ENCODE peak calls at places on chromosome 16, in four cellular contexts. P is A549, W is IMR-90, O is H1. C is an unnamed sample.

GRCh38 chr16:89602273-89602951 is 11.0 kb upstream of the DPEP1 start:
- DNase-seq in O (peak), P (peak), W (peak), C (peak)

GRCh38 chr16:23729503-23730424 is 16.7 kb upstream of the ERN2 start:
- DNase-seq in O (peak), W (peak), P (peak), C (peak)

GRCh38 chr16:1069154-1069553 is 3.4 kb upstream of the SSTR5 start:
- DNase-seq in P (no peak), W (no peak), O (no peak), C (no peak)

GRCh38 chr16:86495756-86496261 is 14.5 kb upstream of the FOXF1 start:
- DNase-seq in W (no peak), P (no peak), O (peak), C (no peak)

GRCh38 chr16:70696952-70697600 is 11.2 kb upstream of the MTSS2 start:
- DNase-seq in W (no peak), O (no peak), P (no peak), C (no peak)

GRCh38 chr16:70151941-70152509 is 21.6 kb upstream of the CLEC18C start:
- DNase-seq in O (no peak), P (no peak), W (no peak), C (no peak)

GRCh38 chr16:65782537-65783290 is 583.8 kb upstream of the CDH5 start:
- DNase-seq in W (peak), O (peak), P (no peak), C (no peak)

GRCh38 chr16:4733747-4734062 is 366 bp downstream of the ANKS3 start:
- DNase-seq in P (no peak), O (no peak), W (no peak), C (no peak)

GRCh38 chr16:88498576-88499208 is 45.6 kb downstream of the ZFPM1 start:
- DNase-seq in P (no peak), W (no peak), O (no peak), C (no peak)

GRCh38 chr16:50547340-50547865 is 793 bp upstream of the NKD1 start:
- DNase-seq in O (peak), P (peak), W (no peak), C (peak)

GRCh38 chr16:79089735-79090284 is 510.7 kb downstream of the MAF start:
- DNase-seq in W (no peak), P (no peak), O (no peak), C (no peak)

GRCh38 chr16:77816293-77816692 is 27.9 kb downstream of the VAT1L start:
- DNase-seq in W (peak), P (no peak), O (no peak), C (no peak)

GRCh38 chr16:87303431-87303930 is 13.7 kb downstream of the C16orf95 start:
- DNase-seq in W (peak), O (no peak), P (no peak), C (no peak)

GRCh38 chr16:55058576-55058975 is 127.9 kb downstream of the IRX5 start:
- DNase-seq in W (no peak), P (no peak), O (no peak), C (no peak)
- TF ChIP-seq CTCF in W (no peak), P (no peak), O (no peak), C (no peak)

GRCh38 chr16:11256657-11257130 is 690 bp upstream of the SOCS1 start:
- DNase-seq in P (peak), W (peak), O (no peak), C (no peak)
- TF ChIP-seq CEBPB in P (no peak), W (no peak), O (no peak), C (no peak)

DNA sequence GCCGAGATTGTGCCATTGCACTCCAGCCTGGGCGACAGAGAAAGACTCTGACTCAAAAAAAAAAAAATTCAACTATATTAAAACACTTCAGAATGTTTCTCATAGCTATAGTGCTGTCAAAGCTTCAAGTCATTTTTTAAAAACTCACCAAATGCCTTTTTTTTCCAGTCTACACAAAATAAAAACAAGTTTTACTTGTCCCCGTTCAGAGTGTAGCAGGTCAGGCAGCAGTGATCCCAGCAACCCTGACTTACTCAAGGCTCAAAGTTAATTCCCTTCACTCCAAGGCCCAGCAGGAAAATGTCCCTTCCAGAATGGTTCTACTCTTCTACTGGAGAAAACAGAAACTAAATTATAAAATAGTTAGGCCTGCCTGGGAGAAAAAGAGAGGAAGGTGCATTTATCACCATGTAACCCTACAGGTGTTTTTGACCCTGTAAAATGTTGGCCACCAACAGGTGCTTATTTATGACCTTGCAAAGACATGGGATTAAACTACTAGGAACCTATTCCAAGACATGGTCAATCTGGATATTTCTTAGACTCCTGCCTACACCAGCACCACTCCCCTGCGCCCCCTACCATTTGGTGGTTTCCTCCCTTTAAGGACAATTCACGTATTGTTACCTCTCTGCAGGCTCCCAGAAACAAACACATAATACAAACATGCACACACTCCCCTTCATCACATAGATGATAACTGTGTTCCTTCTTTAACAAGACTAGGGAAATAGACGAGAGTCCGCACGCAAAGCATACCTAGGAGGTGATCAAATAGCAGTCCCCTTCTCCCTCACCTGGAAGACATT is 5.4 kb downstream of the AMFR start:
- DNase-seq in O (no peak), W (no peak), P (no peak), C (no peak)
- TF ChIP-seq CTCF in O (no peak), W (no peak), P (no peak), C (peak)

DNA sequence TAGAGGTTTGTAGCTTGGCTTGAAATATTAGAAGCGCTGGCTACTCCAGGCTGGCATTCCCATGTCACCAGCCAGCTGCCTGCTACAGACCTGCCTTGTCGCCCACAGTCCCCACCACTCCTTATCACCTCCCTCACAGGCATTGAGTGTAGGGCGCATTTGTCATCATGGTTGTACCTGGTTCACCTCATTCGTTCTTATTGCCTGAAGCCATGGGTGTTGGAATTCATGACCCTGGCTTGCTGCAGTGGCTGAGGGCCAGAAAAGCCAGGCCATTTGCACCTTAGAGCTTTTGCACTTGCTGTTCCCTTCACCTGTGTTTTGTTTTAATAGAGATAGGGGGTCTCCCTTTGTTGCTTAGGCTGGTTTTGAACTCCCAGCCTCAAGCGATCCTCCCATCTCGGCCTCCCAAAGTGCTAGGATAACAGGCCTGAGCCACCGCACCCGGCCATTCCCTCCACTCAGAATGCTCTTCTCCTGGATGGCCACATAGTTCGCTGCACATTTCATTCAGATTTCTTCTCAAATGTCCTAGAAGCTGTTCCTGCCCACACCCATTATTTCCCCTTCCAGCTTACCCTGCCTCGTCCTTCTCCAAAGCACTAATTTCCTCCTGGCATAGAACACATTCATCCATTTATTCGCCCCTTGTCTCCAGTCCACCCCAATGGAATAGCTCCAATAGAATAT is 97.6 kb downstream of the C16orf78 start:
- DNase-seq in P (no peak), W (no peak), O (peak), C (no peak)
- TF ChIP-seq CEBPB in P (no peak), W (no peak), O (no peak), C (no peak)

GRCh38 chr16:3001316-3001715 is 11.4 kb upstream of the CLDN9 start:
- DNase-seq in O (no peak), W (no peak), P (no peak), C (no peak)
- TF ChIP-seq CTCF in O (no peak), W (no peak), P (no peak), C (no peak)

GRCh38 chr16:11128211-11129123 is 127.5 kb downstream of the SOCS1 start:
- DNase-seq in O (no peak), W (peak), P (no peak), C (no peak)
- TF ChIP-seq CEBPB in O (peak), W (peak), P (no peak), C (no peak)

GRCh38 chr16:72008424-72009216 is at the start of gene DHODH:
- DNase-seq in O (peak), P (peak), W (peak), C (peak)
- TF ChIP-seq CTCF in O (no peak), P (no peak), W (peak), C (no peak)

DNA sequence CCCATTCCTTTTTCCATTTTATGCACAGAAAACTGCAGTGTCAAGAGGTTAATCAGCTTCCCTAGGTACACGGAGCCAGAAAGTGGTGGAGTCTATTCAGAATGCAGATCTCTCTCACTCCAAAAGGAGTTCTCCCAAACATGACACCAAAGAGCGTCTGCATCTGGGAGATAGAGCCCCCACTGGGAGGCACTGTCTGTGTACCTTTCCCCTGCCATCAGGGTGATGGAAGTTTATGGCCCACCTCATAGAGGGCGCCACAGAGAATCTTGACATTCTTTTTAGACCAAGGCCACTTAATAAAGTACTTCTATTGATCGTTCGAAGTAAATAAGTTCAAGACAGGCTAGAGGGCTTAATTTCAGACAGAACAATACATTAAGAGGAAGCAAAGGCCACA is 493.7 kb upstream of the ERCC4 start:
- DNase-seq in W (no peak), O (no peak), P (peak), C (no peak)
- TF ChIP-seq CEBPB in W (no peak), O (no peak), P (no peak), C (no peak)

GRCh38 chr16:74183601-74184365 is 112.8 kb upstream of the PSMD7 start:
- DNase-seq in P (no peak), W (no peak), O (no peak), C (no peak)
- TF ChIP-seq CTCF in P (no peak), W (no peak), O (no peak), C (no peak)

C was measured in HCT116.